ENCODE peak calls at places on chromosome 20, in four cellular contexts. One of them, this sample, is unnamed.

GRCh38 chr20:51961964-51962761 is 159.8 kb upstream of the SALL4 start:
- DNase-seq in stimulated activated CD4-positive, alpha-beta T cell treated with anti-CD3 and anti-CD28 coated beads, Interleukin-2, amount 100 ng/mL, for 48 hours: no peak
- DNase-seq in iPS DF 19.7: no peak
- DNase-seq in Calu3: no peak
- DNase-seq in this sample: no peak

GRCh38 chr20:29762620-29763019 is 1494.8 kb upstream of the DEFB115 start:
- DNase-seq in Calu3: no peak
- DNase-seq in iPS DF 19.7: no peak
- DNase-seq in stimulated activated CD4-positive, alpha-beta T cell treated with anti-CD3 and anti-CD28 coated beads, Interleukin-2, amount 100 ng/mL, for 48 hours: no peak
- DNase-seq in this sample: no peak

GRCh38 chr20:58661298-58662141 is 10.4 kb downstream of the STX16 start:
- DNase-seq in Calu3: no peak
- DNase-seq in stimulated activated CD4-positive, alpha-beta T cell treated with anti-CD3 and anti-CD28 coated beads, Interleukin-2, amount 100 ng/mL, for 48 hours: peak
- DNase-seq in iPS DF 19.7: no peak
- DNase-seq in this sample: no peak

GRCh38 chr20:1430004-1430451 is 36.6 kb downstream of the NSFL1C start:
- DNase-seq in iPS DF 19.7: no peak
- DNase-seq in Calu3: no peak
- DNase-seq in stimulated activated CD4-positive, alpha-beta T cell treated with anti-CD3 and anti-CD28 coated beads, Interleukin-2, amount 100 ng/mL, for 48 hours: no peak
- DNase-seq in this sample: no peak

GRCh38 chr20:18705490-18705889 is 108.1 kb upstream of the SCP2D1 start:
- DNase-seq in iPS DF 19.7: no peak
- DNase-seq in Calu3: no peak
- DNase-seq in stimulated activated CD4-positive, alpha-beta T cell treated with anti-CD3 and anti-CD28 coated beads, Interleukin-2, amount 100 ng/mL, for 48 hours: no peak
- DNase-seq in this sample: no peak

GRCh38 chr20:32494498-32495216 is 90.5 kb downstream of the NOL4L start:
- DNase-seq in Calu3: no peak
- DNase-seq in iPS DF 19.7: no peak
- DNase-seq in stimulated activated CD4-positive, alpha-beta T cell treated with anti-CD3 and anti-CD28 coated beads, Interleukin-2, amount 100 ng/mL, for 48 hours: no peak
- DNase-seq in this sample: no peak

GRCh38 chr20:24634855-24635254 is 165.4 kb downstream of the SYNDIG1 start:
- DNase-seq in iPS DF 19.7: no peak
- DNase-seq in stimulated activated CD4-positive, alpha-beta T cell treated with anti-CD3 and anti-CD28 coated beads, Interleukin-2, amount 100 ng/mL, for 48 hours: no peak
- DNase-seq in Calu3: no peak
- DNase-seq in this sample: no peak

GRCh38 chr20:39152126-39152525 is 190.0 kb downstream of the DHX35 start:
- DNase-seq in iPS DF 19.7: no peak
- DNase-seq in stimulated activated CD4-positive, alpha-beta T cell treated with anti-CD3 and anti-CD28 coated beads, Interleukin-2, amount 100 ng/mL, for 48 hours: no peak
- DNase-seq in Calu3: no peak
- DNase-seq in this sample: no peak

GRCh38 chr20:47493175-47493953 is 8.3 kb upstream of the NCOA3 start:
- DNase-seq in iPS DF 19.7: no peak
- DNase-seq in Calu3: peak
- DNase-seq in stimulated activated CD4-positive, alpha-beta T cell treated with anti-CD3 and anti-CD28 coated beads, Interleukin-2, amount 100 ng/mL, for 48 hours: peak
- DNase-seq in this sample: no peak

GRCh38 chr20:22795897-22796296 is 211.5 kb upstream of the FOXA2 start:
- DNase-seq in stimulated activated CD4-positive, alpha-beta T cell treated with anti-CD3 and anti-CD28 coated beads, Interleukin-2, amount 100 ng/mL, for 48 hours: no peak
- DNase-seq in iPS DF 19.7: no peak
- DNase-seq in Calu3: peak
- DNase-seq in this sample: no peak

GRCh38 chr20:56940466-56940865 is 311.4 kb downstream of the TFAP2C start:
- DNase-seq in Calu3: no peak
- DNase-seq in stimulated activated CD4-positive, alpha-beta T cell treated with anti-CD3 and anti-CD28 coated beads, Interleukin-2, amount 100 ng/mL, for 48 hours: no peak
- DNase-seq in iPS DF 19.7: no peak
- DNase-seq in this sample: no peak

GRCh38 chr20:31604567-31605030 is 490 bp upstream of the ID1 start:
- DNase-seq in stimulated activated CD4-positive, alpha-beta T cell treated with anti-CD3 and anti-CD28 coated beads, Interleukin-2, amount 100 ng/mL, for 48 hours: no peak
- DNase-seq in Calu3: no peak
- DNase-seq in iPS DF 19.7: no peak
- DNase-seq in this sample: no peak

GRCh38 chr20:62362991-62363919 is 3.9 kb downstream of the LAMA5 start:
- DNase-seq in stimulated activated CD4-positive, alpha-beta T cell treated with anti-CD3 and anti-CD28 coated beads, Interleukin-2, amount 100 ng/mL, for 48 hours: no peak
- DNase-seq in Calu3: peak
- DNase-seq in iPS DF 19.7: no peak
- DNase-seq in this sample: no peak

GRCh38 chr20:25273541-25274358 is 25.9 kb downstream of the PYGB start:
- DNase-seq in Calu3: no peak
- DNase-seq in stimulated activated CD4-positive, alpha-beta T cell treated with anti-CD3 and anti-CD28 coated beads, Interleukin-2, amount 100 ng/mL, for 48 hours: no peak
- DNase-seq in iPS DF 19.7: no peak
- DNase-seq in this sample: no peak

GRCh38 chr20:57921701-57922482 is 212.1 kb upstream of the PMEPA1 start:
- DNase-seq in Calu3: no peak
- DNase-seq in stimulated activated CD4-positive, alpha-beta T cell treated with anti-CD3 and anti-CD28 coated beads, Interleukin-2, amount 100 ng/mL, for 48 hours: no peak
- DNase-seq in iPS DF 19.7: no peak
- DNase-seq in this sample: no peak

GRCh38 chr20:4217349-4217761 is 202.0 kb upstream of the RNF24 start:
- DNase-seq in stimulated activated CD4-positive, alpha-beta T cell treated with anti-CD3 and anti-CD28 coated beads, Interleukin-2, amount 100 ng/mL, for 48 hours: no peak
- DNase-seq in iPS DF 19.7: no peak
- DNase-seq in Calu3: no peak
- DNase-seq in this sample: no peak

GRCh38 chr20:23358563-23358906 is 3.4 kb upstream of the GZF1 start:
- DNase-seq in iPS DF 19.7: no peak
- DNase-seq in Calu3: no peak
- DNase-seq in stimulated activated CD4-positive, alpha-beta T cell treated with anti-CD3 and anti-CD28 coated beads, Interleukin-2, amount 100 ng/mL, for 48 hours: no peak
- DNase-seq in this sample: no peak

GRCh38 chr20:43058077-43058476 is 131.6 kb downstream of the PTPRT start:
- DNase-seq in Calu3: no peak
- DNase-seq in stimulated activated CD4-positive, alpha-beta T cell treated with anti-CD3 and anti-CD28 coated beads, Interleukin-2, amount 100 ng/mL, for 48 hours: no peak
- DNase-seq in iPS DF 19.7: no peak
- DNase-seq in this sample: no peak

GRCh38 chr20:32017711-32018251 is 7.5 kb downstream of the CCM2L start:
- DNase-seq in stimulated activated CD4-positive, alpha-beta T cell treated with anti-CD3 and anti-CD28 coated beads, Interleukin-2, amount 100 ng/mL, for 48 hours: no peak
- DNase-seq in Calu3: peak
- DNase-seq in iPS DF 19.7: peak
- DNase-seq in this sample: no peak

GRCh38 chr20:46128310-46129151 is 10.4 kb downstream of the CD40 start:
- DNase-seq in iPS DF 19.7: no peak
- DNase-seq in Calu3: peak
- DNase-seq in stimulated activated CD4-positive, alpha-beta T cell treated with anti-CD3 and anti-CD28 coated beads, Interleukin-2, amount 100 ng/mL, for 48 hours: no peak
- DNase-seq in this sample: peak

This sample was measured in neural crest cell.